ENCODE peak calls at places on chromosomes 1 and 21, in eight cellular contexts. I, Y, U, O, P, D, N and Z are unnamed samples.

GRCh38 chr1:99707535-99708142 is 58.8 kb downstream of the FRRS1 start:
- DNase-seq in I (peak), Y (peak), U (peak), O (peak), P (peak), D (peak), N (no peak), Z (peak)

GRCh38 chr1:158506369-158506987 is 34.5 kb downstream of the OR10R2 start:
- DNase-seq in I (no peak), Y (peak), U (peak), O (no peak), P (peak), D (peak), N (no peak), Z (no peak)

GRCh38 chr1:208921259-208921658 is 662.3 kb upstream of the CAMK1G start:
- DNase-seq in I (no peak), Y (no peak), U (no peak), O (no peak), P (no peak), D (no peak), N (peak), Z (no peak)

GRCh38 chr1:10730985-10731384 is 65.5 kb downstream of the CASZ1 start:
- DNase-seq in I (no peak), Y (peak), U (peak), O (no peak), P (no peak), D (peak), N (no peak), Z (peak)

GRCh38 chr1:224498574-224499170 is 64.1 kb upstream of the WDR26 start:
- DNase-seq in I (no peak), Y (no peak), U (peak), O (no peak), P (peak), D (peak), N (no peak), Z (peak)

GRCh38 chr1:242245255-242245654 is 246.4 kb upstream of the MAP1LC3C start:
- DNase-seq in I (no peak), Y (no peak), U (no peak), O (no peak), P (no peak), D (no peak), N (no peak), Z (no peak)

GRCh38 chr1:55955237-55955636 is 624.1 kb downstream of the PLPP3 start:
- DNase-seq in I (no peak), Y (no peak), U (no peak), O (no peak), P (no peak), D (no peak), N (no peak), Z (peak)

GRCh38 chr1:159468321-159468720 is 28.8 kb downstream of the OR10J1 start:
- DNase-seq in I (no peak), Y (no peak), U (no peak), O (no peak), P (no peak), D (no peak), N (no peak), Z (no peak)

GRCh38 chr21:28066051-28066450 is 926.6 kb downstream of the LTN1 start:
- DNase-seq in I (no peak), Y (no peak), U (no peak), O (no peak), P (no peak), D (no peak), N (no peak), Z (no peak)

GRCh38 chr21:43369124-43369523 is 57.8 kb downstream of the SIK1 start:
- DNase-seq in I (no peak), Y (peak), U (no peak), O (no peak), P (peak), D (peak), N (no peak), Z (no peak)

GRCh38 chr1:161185282-161185682 is 8.0 kb upstream of the B4GALT3 start:
- DNase-seq in I (peak), Y (no peak), U (peak), O (no peak), P (peak), D (peak), N (no peak), Z (no peak)

GRCh38 chr1:21665711-21666571 is 3.2 kb downstream of the RAP1GAP start:
- DNase-seq in I (no peak), Y (no peak), U (no peak), O (no peak), P (no peak), D (no peak), N (no peak), Z (no peak)

GRCh38 chr1:236869911-236870310 is 74.8 kb downstream of the MTR start:
- DNase-seq in I (no peak), Y (no peak), U (no peak), O (no peak), P (no peak), D (no peak), N (no peak), Z (no peak)

GRCh38 chr1:112320035-112320429 is 76.0 kb upstream of the CTTNBP2NL start:
- DNase-seq in I (no peak), Y (no peak), U (no peak), O (no peak), P (no peak), D (no peak), N (no peak), Z (no peak)

GRCh38 chr21:30206551-30207251 is 9.2 kb downstream of the CLDN8 start:
- DNase-seq in I (no peak), Y (peak), U (no peak), O (no peak), P (no peak), D (peak), N (no peak), Z (peak)

GRCh38 chr1:63775418-63776127 is 1.8 kb downstream of the ROR1 start:
- DNase-seq in I (no peak), Y (no peak), U (no peak), O (no peak), P (no peak), D (no peak), N (no peak), Z (peak)

GRCh38 chr1:10900265-10900651 is 103.8 kb upstream of the CASZ1 start:
- DNase-seq in I (no peak), Y (no peak), U (no peak), O (no peak), P (no peak), D (no peak), N (no peak), Z (peak)

GRCh38 chr1:108639899-108640560 is 20.9 kb downstream of the HENMT1 start:
- DNase-seq in I (peak), Y (no peak), U (no peak), O (no peak), P (no peak), D (no peak), N (no peak), Z (no peak)

GRCh38 chr21:45291613-45292398 is 4.1 kb upstream of the POFUT2 start:
- DNase-seq in I (no peak), Y (no peak), U (no peak), O (no peak), P (no peak), D (no peak), N (no peak), Z (no peak)

GRCh38 chr1:203129501-203130231 is 2.1 kb downstream of the ADORA1 start:
- DNase-seq in I (no peak), Y (no peak), U (no peak), O (no peak), P (no peak), D (no peak), N (no peak), Z (no peak)

GRCh38 chr1:10530756-10531155 is 56.0 kb downstream of the PEX14 start:
- DNase-seq in I (no peak), Y (no peak), U (no peak), O (no peak), P (no peak), D (peak), N (no peak), Z (no peak)

GRCh38 chr1:87074001-87074795 is 159.8 kb downstream of the HS2ST1 start:
- DNase-seq in I (no peak), Y (no peak), U (no peak), O (no peak), P (no peak), D (peak), N (no peak), Z (no peak)

GRCh38 chr1:230079211-230079590 is 12.2 kb downstream of the GALNT2 start:
- DNase-seq in I (no peak), Y (no peak), U (no peak), O (no peak), P (no peak), D (no peak), N (no peak), Z (no peak)

GRCh38 chr1:53381790-53382401 is 54.0 kb upstream of the LRP8 start:
- DNase-seq in I (no peak), Y (peak), U (peak), O (no peak), P (no peak), D (peak), N (no peak), Z (peak)

GRCh38 chr1:41013812-41014211 is 7.7 kb downstream of the SLFNL1 start:
- DNase-seq in I (no peak), Y (no peak), U (peak), O (no peak), P (no peak), D (peak), N (no peak), Z (no peak)

GRCh38 chr21:28770867-28771661 is 221.6 kb downstream of the LTN1 start:
- DNase-seq in I (no peak), Y (no peak), U (no peak), O (no peak), P (no peak), D (peak), N (no peak), Z (no peak)

GRCh38 chr1:99740141-99740540 is 26.3 kb downstream of the FRRS1 start:
- DNase-seq in I (no peak), Y (no peak), U (no peak), O (no peak), P (no peak), D (no peak), N (no peak), Z (no peak)

GRCh38 chr1:106536741-106537140 is 519.7 kb upstream of the PRMT6 start:
- DNase-seq in I (no peak), Y (no peak), U (no peak), O (no peak), P (no peak), D (no peak), N (no peak), Z (no peak)

GRCh38 chr1:44501022-44501910 is 96.2 kb downstream of the RNF220 start:
- DNase-seq in I (no peak), Y (no peak), U (no peak), O (no peak), P (no peak), D (no peak), N (no peak), Z (no peak)

GRCh38 chr1:228180271-228180987 is 14.8 kb downstream of the IBA57 start:
- DNase-seq in I (no peak), Y (peak), U (no peak), O (no peak), P (peak), D (peak), N (no peak), Z (no peak)

GRCh38 chr1:237789619-237790018 is 101.1 kb downstream of the ZP4 start:
- DNase-seq in I (no peak), Y (no peak), U (no peak), O (no peak), P (no peak), D (no peak), N (no peak), Z (no peak)

GRCh38 chr21:42227909-42228708 is 9.2 kb downstream of the ABCG1 start:
- DNase-seq in I (peak), Y (peak), U (peak), O (peak), P (peak), D (peak), N (peak), Z (peak)

DNA sequence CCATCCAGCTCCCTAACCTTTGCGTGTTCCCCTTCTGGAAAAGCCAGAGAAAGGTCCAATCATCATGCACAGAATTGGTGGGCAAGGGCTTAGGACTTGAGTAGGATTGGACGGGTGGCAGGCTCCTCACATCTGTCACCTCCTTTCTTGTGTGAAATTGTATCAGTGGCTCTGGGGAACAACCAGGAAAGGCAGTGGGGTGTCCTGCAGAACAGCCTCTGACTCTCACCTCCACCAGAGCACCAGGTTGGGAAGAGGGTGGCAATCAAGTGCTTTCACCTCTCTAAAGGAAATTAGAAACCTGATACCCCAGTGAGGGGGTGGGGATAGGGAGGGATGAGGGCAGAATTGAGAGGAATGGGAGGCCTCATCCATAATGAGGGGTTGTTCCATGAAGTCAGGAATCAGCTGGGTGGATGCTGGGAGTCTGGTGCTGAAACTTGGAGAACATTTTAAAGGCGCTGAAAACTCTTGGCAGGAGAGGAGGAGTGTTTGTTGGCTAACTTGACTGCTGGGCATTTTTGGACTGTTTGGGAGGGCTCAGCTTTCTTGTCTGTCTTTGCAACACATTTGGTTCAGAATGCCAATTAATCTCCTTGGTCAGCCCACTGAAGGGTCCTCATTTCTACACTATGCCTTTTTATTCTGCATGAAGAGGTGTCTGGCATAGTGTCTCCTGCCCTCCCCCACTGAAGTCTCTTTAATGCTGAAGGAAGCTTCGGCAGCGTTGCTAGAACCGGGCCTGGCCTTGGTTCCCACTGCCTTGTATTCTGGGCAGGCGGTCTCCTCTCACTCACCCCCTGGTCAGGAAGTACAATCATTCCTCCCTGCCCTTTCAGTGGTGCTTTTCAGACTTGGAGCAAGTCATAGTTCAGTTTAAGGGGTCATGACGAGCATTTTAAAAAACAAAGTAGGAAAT is 2.1 kb downstream of the PHGDH start:
- DNase-seq in I (no peak), Y (no peak), U (no peak), O (no peak), P (peak), D (peak), N (peak), Z (no peak)
- H3K27ac ChIP-seq in I (no peak), Y (peak), U (no peak), O (peak), P (peak), D (peak), N (peak), Z (peak)

DNA sequence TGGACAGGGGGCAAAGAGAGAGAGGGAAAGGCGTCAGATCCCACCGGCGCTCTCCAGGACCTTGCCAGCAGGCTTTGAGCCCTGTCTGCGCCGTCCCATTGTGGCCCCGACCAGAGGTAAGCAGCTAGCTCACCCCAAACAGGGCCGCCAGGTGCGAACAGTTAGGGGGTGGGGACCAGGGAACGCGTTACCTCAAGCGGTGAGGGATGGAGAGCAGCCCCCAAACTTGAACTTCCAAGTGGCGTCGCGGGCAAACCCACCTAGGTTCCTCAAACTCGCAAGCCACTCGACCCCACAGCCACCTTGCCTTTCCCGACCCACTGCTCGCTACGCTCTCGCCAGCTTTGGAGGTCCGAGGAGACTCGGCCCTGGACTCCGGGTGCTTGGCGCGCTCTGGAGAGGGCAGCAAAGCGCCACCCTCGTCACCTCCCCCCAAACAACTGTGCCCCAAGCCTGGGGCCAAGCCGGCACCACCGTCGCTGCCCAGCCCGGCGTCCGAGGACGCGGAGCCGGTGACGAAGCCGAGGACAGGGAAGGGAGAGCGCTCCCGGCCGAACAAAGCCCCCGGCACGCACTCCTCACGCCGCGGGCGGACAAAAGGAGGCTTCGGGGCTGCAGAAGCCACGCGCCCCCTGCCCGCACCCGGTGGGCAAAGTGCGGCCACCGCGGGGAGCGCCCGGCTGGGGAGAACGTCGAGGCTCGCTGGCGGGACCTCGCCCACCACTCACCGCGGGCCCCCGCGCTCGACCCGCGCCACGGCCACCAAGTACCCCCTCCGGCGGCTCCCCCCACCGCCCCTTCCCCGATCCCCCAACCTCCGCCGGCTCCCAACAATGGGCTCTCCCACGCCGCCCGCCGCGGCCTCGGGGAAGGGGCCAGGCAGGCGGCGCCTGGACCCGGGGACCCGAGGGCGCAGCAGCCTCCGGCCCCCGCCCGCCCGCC is 984 bp downstream of the SSBP3 start:
- DNase-seq in I (peak), Y (no peak), U (peak), O (no peak), P (no peak), D (peak), N (no peak), Z (no peak)
- TF ChIP-seq CTCF in I (no peak), Y (peak), U (peak), O (no peak), P (no peak), D (no peak), N (no peak), Z (no peak)

GRCh38 chr1:92136316-92136715 is 56.2 kb downstream of the BTBD8 start:
- DNase-seq in I (no peak), Y (no peak), U (peak), O (no peak), P (no peak), D (peak), N (no peak), Z (no peak)
- H3K27ac ChIP-seq in I (no peak), Y (no peak), U (no peak), O (no peak), P (no peak), D (no peak), N (no peak), Z (no peak)

DNA sequence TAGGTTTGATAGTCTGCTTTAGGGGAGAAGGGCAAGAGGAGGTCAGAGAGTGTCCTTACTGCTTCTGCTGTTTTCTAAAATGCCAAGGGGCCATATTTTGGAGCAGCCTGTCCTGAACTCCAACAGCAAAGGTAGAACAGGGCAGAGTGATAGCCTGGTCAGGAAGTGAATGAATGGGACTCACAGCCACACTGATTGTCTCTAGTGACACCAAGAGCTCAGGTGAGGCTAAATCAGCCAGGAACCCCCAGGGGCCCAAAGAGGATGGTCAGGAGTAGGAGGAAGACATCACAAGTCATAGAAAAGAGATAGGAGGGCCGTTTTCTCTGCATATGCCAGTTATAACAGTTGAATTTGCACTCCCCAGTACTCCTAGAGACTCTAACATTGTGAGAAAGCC is 97.4 kb upstream of the DUSP10 start:
- DNase-seq in I (no peak), Y (no peak), U (no peak), O (no peak), P (no peak), D (no peak), N (no peak), Z (no peak)
- TF ChIP-seq CTCF in I (no peak), Y (no peak), U (no peak), O (no peak), P (no peak), D (no peak), N (no peak), Z (no peak)

GRCh38 chr1:32948082-32948722 is 16.4 kb downstream of the RNF19B start:
- DNase-seq in I (no peak), Y (no peak), U (no peak), O (no peak), P (no peak), D (no peak), N (no peak), Z (no peak)

GRCh38 chr1:32947669-32948068 is 16.9 kb downstream of the RNF19B start:
- DNase-seq in I (no peak), Y (no peak), U (no peak), O (no peak), P (no peak), D (no peak), N (no peak), Z (no peak)

GRCh38 chr1:32946413-32946812 is 18.2 kb downstream of the RNF19B start:
- DNase-seq in I (no peak), Y (no peak), U (peak), O (peak), P (no peak), D (no peak), N (no peak), Z (no peak)

GRCh38 chr1:32949519-32949918 is 15.1 kb downstream of the RNF19B start:
- DNase-seq in I (no peak), Y (no peak), U (no peak), O (no peak), P (no peak), D (no peak), N (no peak), Z (no peak)

DNA sequence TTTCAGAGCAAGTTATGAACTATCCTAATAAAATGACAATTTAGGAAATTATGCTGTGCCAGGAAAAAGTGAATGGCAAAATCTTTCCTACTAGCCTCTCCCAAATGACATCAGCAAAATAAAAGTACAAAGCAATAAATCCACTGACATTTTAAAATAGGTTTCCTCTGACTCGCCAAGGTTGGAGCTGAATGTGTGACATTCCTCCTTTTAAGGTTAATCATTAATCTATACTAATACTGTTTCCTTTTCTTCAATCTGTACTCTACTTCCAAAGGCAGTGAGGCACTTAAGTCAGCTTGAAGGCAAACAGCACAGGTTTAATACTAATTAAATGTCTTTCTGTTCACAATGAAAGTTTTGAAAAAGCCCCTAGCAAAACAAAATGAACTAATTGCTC is 15.7 kb downstream of the RNF19B start:
- DNase-seq in I (no peak), Y (peak), U (peak), O (no peak), P (no peak), D (no peak), N (no peak), Z (no peak)
- H3K27ac ChIP-seq in I (no peak), Y (peak), U (no peak), O (peak), P (no peak), D (no peak), N (peak), Z (no peak)

GRCh38 chr1:25487628-25488027 is 55.8 kb upstream of the LDLRAP1 start:
- DNase-seq in I (peak), Y (no peak), U (no peak), O (no peak), P (peak), D (no peak), N (no peak), Z (no peak)
- TF ChIP-seq CTCF in I (peak), Y (peak), U (peak), O (peak), P (peak), D (peak), N (peak), Z (peak)